ENCODE peak calls at places on chromosome 17, in seven cellular contexts. J is cardiac fibroblast, K is ovary, V is iris pigment epithelial cell, O is OCI-LY7, G is upper lobe of right lung, Q is T-cell. X is an unnamed sample.

GRCh38 chr17:29341726-29342125 is 47.8 kb upstream of the NUFIP2 start:
- DNase-seq in O (no peak), G (no peak), V (peak; percentile 89), Q (no peak), J (peak; percentile 20), K (no peak), X (no peak)

GRCh38 chr17:5788266-5788900 is 204.1 kb upstream of the NLRP1 start:
- DNase-seq in Q (no peak), K (no peak), O (no peak), G (no peak), V (peak; percentile 21), J (no peak), X (peak; percentile 88)

GRCh38 chr17:44400226-44400847 is 10.9 kb upstream of the ITGA2B start:
- DNase-seq in G (no peak), K (no peak), Q (no peak), O (peak; percentile 23), J (peak; percentile 51), V (peak; percentile 50), X (peak; percentile 33)

GRCh38 chr17:15334266-15334665 is 7.1 kb downstream of the TEKT3 start:
- DNase-seq in K (no peak), V (peak; percentile 9), G (no peak), O (no peak), J (no peak), Q (no peak), X (no peak)

GRCh38 chr17:69913241-69914015 is 161.6 kb upstream of the KCNJ16 start:
- DNase-seq in K (no peak), O (no peak), V (peak; percentile 28), Q (no peak), J (no peak), G (no peak), X (peak; percentile 85)

GRCh38 chr17:47695664-47696376 is 1.9 kb downstream of the TBKBP1 start:
- DNase-seq in Q (no peak), G (peak; percentile 64), K (no peak), O (no peak), V (no peak), J (no peak), X (no peak)

GRCh38 chr17:79617740-79618382 is 7.0 kb upstream of the RBFOX3 start:
- DNase-seq in G (peak; percentile 54), O (no peak), J (no peak), V (no peak), K (no peak), Q (no peak), X (no peak)

GRCh38 chr17:63474174-63474913 is 2.5 kb upstream of the ACE start:
- DNase-seq in G (no peak), Q (no peak), O (no peak), J (peak; percentile 30), V (peak; percentile 43), K (peak; percentile 47), X (no peak)

GRCh38 chr17:77690271-77691161 is 268.0 kb upstream of the TNRC6C start:
- DNase-seq in K (no peak), J (no peak), Q (no peak), G (peak; percentile 54), V (no peak), O (peak; percentile 73), X (no peak)

GRCh38 chr17:17667947-17668346 is 13.3 kb upstream of the RAI1 start:
- DNase-seq in K (no peak), G (no peak), Q (no peak), J (no peak), V (no peak), O (no peak), X (no peak)

GRCh38 chr17:76974721-76975120 is 106.5 kb downstream of the MGAT5B start:
- DNase-seq in V (no peak), O (no peak), Q (no peak), K (no peak), G (no peak), J (no peak), X (no peak)

GRCh38 chr17:17313350-17313991 is 10.3 kb downstream of the NT5M start:
- DNase-seq in G (peak; percentile 77), V (peak; percentile 14), O (peak; percentile 74), K (no peak), J (peak; percentile 36), Q (peak; percentile 65), X (no peak)

GRCh38 chr17:78882546-78883089 is 20.4 kb downstream of the CEP295NL start:
- DNase-seq in G (peak; percentile 72), K (no peak), J (no peak), O (no peak), V (no peak), Q (no peak), X (no peak)

GRCh38 chr17:47685556-47686275 is 8.2 kb upstream of the TBKBP1 start:
- DNase-seq in V (no peak), G (no peak), J (no peak), K (no peak), O (no peak), Q (no peak), X (no peak)

GRCh38 chr17:40553694-40554534 is 11.4 kb downstream of the CCR7 start:
- DNase-seq in G (peak; percentile 70), O (peak; percentile 29), K (peak; percentile 60), Q (peak; percentile 39), V (no peak), J (peak; percentile 91), X (peak; percentile 86)

GRCh38 chr17:71183083-71183697 is 937.6 kb upstream of the SOX9 start:
- DNase-seq in Q (no peak), O (no peak), K (no peak), G (no peak), J (no peak), V (no peak), X (no peak)

GRCh38 chr17:10666921-10667320 is 9.8 kb upstream of the MYH3 start:
- DNase-seq in O (no peak), G (no peak), V (peak; percentile 24), Q (no peak), J (no peak), K (no peak), X (no peak)

GRCh38 chr17:33927732-33928133 is 327.4 kb upstream of the CCL2 start:
- DNase-seq in O (no peak), Q (no peak), V (peak; percentile 7), K (no peak), J (no peak), G (no peak), X (peak; percentile 3)

GRCh38 chr17:864315-864714 is 82.2 kb downstream of the MRM3 start:
- DNase-seq in Q (no peak), O (no peak), J (no peak), K (no peak), V (no peak), G (no peak), X (no peak)

GRCh38 chr17:70369296-70369855 is 200.0 kb downstream of the KCNJ2 start:
- DNase-seq in V (peak; percentile 44), O (no peak), J (peak; percentile 0), G (no peak), K (no peak), Q (no peak), X (no peak)

GRCh38 chr17:79659376-79659775 is 48.5 kb upstream of the RBFOX3 start:
- DNase-seq in V (no peak), O (no peak), J (no peak), G (no peak), K (no peak), Q (no peak), X (no peak)

GRCh38 chr17:49603238-49603637 is 27.6 kb downstream of the NXPH3 start:
- DNase-seq in Q (no peak), V (no peak), G (no peak), K (no peak), O (no peak), J (peak; percentile 61), X (no peak)

GRCh38 chr17:33966410-33967063 is 288.5 kb upstream of the CCL2 start:
- DNase-seq in K (no peak), J (no peak), V (no peak), O (no peak), G (no peak), Q (no peak), X (no peak)